ENCODE peak calls at places on chromosomes 5 and 9, in six cellular contexts. A is fibroblast of lung; X is tibial artery; C is neural progenitor cell; S is H9; T is CD8-positive, alpha-beta T cell. R is an unnamed sample. For H3K4me1, the result is how much of the 10 kb centered on the place peaks cover.

GRCh38 chr5:103358305-103358996 is 99.9 kb downstream of the MACIR start:
- DNase-seq in X (no peak), A (no peak), T (no peak), C (no peak), S (no peak), R (no peak)

GRCh38 chr9:75667155-75667554 is 223.3 kb upstream of the PCSK5 start:
- DNase-seq in S (no peak), C (no peak), T (no peak), X (no peak), A (no peak), R (no peak)

GRCh38 chr5:82031220-82032119 is 59.6 kb downstream of the ATG10 start:
- DNase-seq in C (peak), A (no peak), S (peak), X (no peak), T (no peak), R (peak)

GRCh38 chr9:89012294-89013042 is 21.2 kb downstream of the S1PR3 start:
- DNase-seq in A (no peak), X (no peak), C (no peak), S (no peak), T (no peak), R (no peak)

GRCh38 chr5:56985941-56986630 is 34.2 kb upstream of the MIER3 start:
- DNase-seq in X (no peak), S (no peak), T (no peak), C (no peak), A (no peak), R (no peak)

GRCh38 chr5:124239572-124239971 is 506.9 kb downstream of the ZNF608 start:
- DNase-seq in C (no peak), A (no peak), T (no peak), X (no peak), S (no peak), R (no peak)

GRCh38 chr9:28082671-28083070 is 509.4 kb upstream of the C9orf72 start:
- DNase-seq in A (no peak), C (no peak), X (no peak), S (no peak), T (no peak), R (no peak)

GRCh38 chr9:135075234-135076142 is 12.0 kb upstream of the OLFM1 start:
- DNase-seq in C (peak), T (no peak), X (peak), S (peak), A (no peak), R (peak)

GRCh38 chr5:73450041-73450598 is 1.5 kb upstream of the FOXD1 start:
- DNase-seq in A (peak), C (no peak), T (no peak), S (no peak), X (no peak), R (no peak)

GRCh38 chr5:41414598-41414997 is 95.8 kb downstream of the PLCXD3 start:
- DNase-seq in T (no peak), C (no peak), A (peak), S (no peak), X (peak), R (no peak)

GRCh38 chr9:35515766-35516165 is 25.9 kb downstream of the RUSC2 start:
- DNase-seq in T (no peak), A (no peak), C (no peak), X (no peak), S (no peak), R (no peak)

GRCh38 chr9:86766912-86767311 is 180.4 kb downstream of the GAS1 start:
- DNase-seq in T (no peak), X (peak), C (peak), S (no peak), A (peak), R (no peak)

GRCh38 chr5:73232266-73233041 is 59.5 kb downstream of the TMEM174 start:
- DNase-seq in T (no peak), A (no peak), X (no peak), C (peak), S (peak), R (peak)

GRCh38 chr5:54018438-54018837 is 291.9 kb downstream of the ARL15 start:
- DNase-seq in A (no peak), X (no peak), T (no peak), S (peak), C (peak), R (peak)

GRCh38 chr9:89999534-90000370 is 394.9 kb downstream of the GADD45G start:
- DNase-seq in C (no peak), S (no peak), T (peak), X (peak), A (peak), R (peak)

GRCh38 chr5:154286557-154286956 is 96.0 kb downstream of the GALNT10 start:
- DNase-seq in X (no peak), C (peak), S (no peak), T (no peak), A (no peak), R (peak)

GRCh38 chr5:153425914-153426313 is 64.6 kb upstream of the GRIA1 start:
- DNase-seq in C (no peak), S (peak), A (no peak), X (no peak), T (no peak), R (peak)

GRCh38 chr5:151870820-151871219 is 53.8 kb downstream of the GLRA1 start:
- DNase-seq in C (no peak), S (no peak), T (no peak), X (no peak), A (peak), R (no peak)

GRCh38 chr5:149113669-149114068 is 27.6 kb upstream of the ABLIM3 start:
- DNase-seq in T (no peak), S (no peak), A (peak), C (no peak), X (no peak), R (no peak)

GRCh38 chr5:110549301-110549700 is 177.2 kb downstream of the TMEM232 start:
- DNase-seq in C (no peak), A (no peak), X (no peak), T (no peak), S (no peak), R (no peak)

GRCh38 chr5:112738180-112738560 is 485 bp downstream of the APC start:
- DNase-seq in C (peak), T (peak), S (no peak), A (no peak), X (no peak), R (peak)

GRCh38 chr5:128635379-128635778 is 97.3 kb upstream of the FBN2 start:
- DNase-seq in X (no peak), T (no peak), A (no peak), C (no peak), S (no peak), R (no peak)

GRCh38 chr5:171434874-171435273 is 15.4 kb downstream of the FGF18 start:
- DNase-seq in S (no peak), X (no peak), C (no peak), T (no peak), A (no peak), R (no peak)

GRCh38 chr5:150613991-150614650 is 26.3 kb upstream of the SYNPO start:
- DNase-seq in S (no peak), T (no peak), C (no peak), A (no peak), X (no peak), R (peak)

GRCh38 chr9:93682155-93682968 is 106.0 kb downstream of the PHF2 start:
- DNase-seq in A (peak), T (peak), C (peak), X (peak), S (peak), R (peak)

GRCh38 chr5:38994329-38994927 is 79.8 kb downstream of the RICTOR start:
- DNase-seq in S (no peak), C (peak), A (peak), T (peak), X (no peak), R (peak)

GRCh38 chr5:3384531-3384930 is 211.1 kb upstream of the IRX1 start:
- DNase-seq in X (no peak), S (no peak), T (no peak), A (no peak), C (no peak), R (no peak)

GRCh38 chr9:133679466-133680051 is 43.4 kb downstream of the DBH start:
- DNase-seq in S (no peak), C (no peak), T (no peak), X (no peak), A (no peak), R (no peak)

DNA sequence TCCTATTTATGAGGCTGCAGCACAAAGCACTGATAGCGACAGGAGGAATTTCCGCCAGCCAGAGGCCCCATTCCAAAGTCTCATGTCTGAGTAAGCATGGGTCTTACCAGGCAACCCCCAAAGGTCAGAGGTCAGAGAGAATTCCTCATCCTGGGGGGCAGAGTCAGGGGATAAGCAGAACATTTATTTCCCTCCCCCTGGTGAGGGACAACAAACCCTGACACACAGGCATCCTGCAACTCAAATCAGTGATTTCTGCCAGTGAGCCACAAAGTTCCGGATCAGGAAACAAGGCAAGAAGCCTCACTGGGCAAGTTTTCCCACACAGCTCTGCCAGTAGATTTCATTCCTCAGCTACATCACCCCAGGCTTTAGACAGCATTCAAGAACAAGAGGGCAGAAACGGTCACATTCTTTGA is 37.0 kb downstream of the ADAMTS12 start:
- DNase-seq in A (peak), C (peak), X (no peak), S (no peak), T (no peak), R (no peak)
- H3K4me1 ChIP-seq in A (under half), C (half or more), X (under half), S (under half), T (under half), R (under half)

GRCh38 chr5:102307232-102307631 is 11.1 kb upstream of the SLCO4C1 start:
- DNase-seq in A (no peak), X (no peak), T (no peak), S (no peak), C (no peak), R (no peak)
- H3K27ac ChIP-seq in A (no peak), X (no peak), T (no peak), S (no peak), C (no peak), R (no peak)

GRCh38 chr5:55521903-55522302 is 12.9 kb downstream of the PLPP1 start:
- DNase-seq in C (no peak), X (no peak), A (no peak), T (no peak), S (no peak), R (no peak)

GRCh38 chr5:55517804-55518203 is 17.0 kb downstream of the PLPP1 start:
- DNase-seq in X (no peak), A (no peak), C (no peak), T (no peak), S (no peak), R (no peak)

GRCh38 chr5:55523293-55523692 is 11.5 kb downstream of the PLPP1 start:
- DNase-seq in T (no peak), A (no peak), X (no peak), C (no peak), S (no peak), R (no peak)

GRCh38 chr5:55520117-55520829 is 14.5 kb downstream of the PLPP1 start:
- DNase-seq in X (no peak), T (no peak), A (no peak), S (no peak), C (no peak), R (no peak)

GRCh38 chr5:55519001-55519400 is 15.8 kb downstream of the PLPP1 start:
- DNase-seq in A (no peak), C (no peak), X (no peak), T (no peak), S (no peak), R (no peak)
- H3K4me1 ChIP-seq in A (under half), C (under half), X (under half), T (under half), S (under half), R (under half)

GRCh38 chr9:70402213-70402612 is 12.2 kb downstream of the KLF9 start:
- DNase-seq in T (no peak), A (no peak), S (no peak), X (no peak), C (no peak), R (no peak)

GRCh38 chr9:70403166-70403565 is 11.3 kb downstream of the KLF9 start:
- DNase-seq in X (no peak), C (no peak), T (no peak), A (no peak), S (no peak), R (no peak)

GRCh38 chr9:70404261-70404660 is 10.2 kb downstream of the KLF9 start:
- DNase-seq in T (no peak), C (no peak), X (no peak), A (no peak), S (no peak), R (peak)

GRCh38 chr9:70405808-70406445 is 8.5 kb downstream of the KLF9 start:
- DNase-seq in C (no peak), T (no peak), S (no peak), X (no peak), A (no peak), R (no peak)

DNA sequence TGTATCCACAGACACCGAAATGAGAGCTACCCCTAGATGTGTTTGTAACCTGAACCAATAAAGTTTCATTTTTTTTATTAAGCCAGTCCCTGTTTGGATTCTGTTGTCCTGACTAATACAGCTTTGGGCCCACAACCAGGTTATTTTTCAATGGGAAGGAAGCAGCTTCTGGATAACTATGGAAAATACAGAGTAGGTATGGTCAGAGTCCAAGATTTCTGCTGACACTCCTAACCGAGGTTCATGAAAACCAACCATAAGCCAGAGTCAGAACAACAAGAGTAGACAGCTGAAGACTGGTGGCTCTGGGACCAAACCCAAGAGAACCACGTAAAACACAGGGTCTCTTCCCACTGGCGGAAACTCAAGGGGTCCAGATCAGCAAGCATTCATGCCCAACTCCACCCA is 10.8 kb downstream of the KLF9 start:
- DNase-seq in C (no peak), X (no peak), T (no peak), A (no peak), S (no peak), R (no peak)
- H3K27ac ChIP-seq in C (no peak), X (peak), T (no peak), A (no peak), S (no peak), R (no peak)

DNA sequence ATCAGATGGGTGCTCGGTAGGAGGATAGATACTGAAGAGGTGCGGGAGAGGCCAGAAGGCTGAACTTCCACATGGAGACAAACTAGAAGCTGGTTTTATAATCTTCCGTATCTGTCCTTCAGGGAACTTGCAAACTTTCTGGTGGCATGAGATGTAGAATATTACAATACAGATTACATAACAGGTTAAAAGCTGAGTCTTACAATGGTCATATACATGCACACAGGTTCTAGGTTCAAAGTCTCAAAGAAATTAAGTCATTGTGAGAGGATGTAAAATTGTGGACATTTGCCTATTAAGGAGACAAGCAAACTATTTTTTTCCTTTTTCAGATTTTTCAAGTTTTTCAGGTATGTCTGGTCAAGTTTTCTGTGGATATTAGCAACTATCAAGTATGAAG is 10.4 kb upstream of the ZSWIM6 start:
- DNase-seq in X (no peak), T (no peak), S (no peak), A (no peak), C (no peak), R (no peak)
- H3K4me1 ChIP-seq in X (under half), T (under half), S (under half), A (under half), C (under half), R (under half)

DNA sequence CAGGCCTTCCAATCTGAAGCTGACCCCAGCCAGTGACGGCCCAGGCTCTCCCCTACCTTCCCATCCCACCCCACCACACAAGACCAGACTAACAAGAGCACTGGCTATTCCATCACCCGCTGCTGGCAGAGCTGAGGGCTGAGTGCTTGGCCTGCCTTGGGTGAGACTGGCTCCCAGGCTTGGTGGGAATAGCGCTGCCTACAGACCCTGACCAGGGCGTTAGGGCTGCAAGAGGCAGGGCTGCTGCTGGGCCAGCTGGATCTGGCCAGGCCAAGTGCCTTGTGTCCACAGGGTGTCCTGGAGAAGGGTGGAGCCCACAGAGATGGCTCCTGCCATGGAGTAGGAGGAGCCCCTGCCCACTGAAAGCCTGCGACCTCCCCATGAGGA is 31.6 kb upstream of the ANGPTL2 start:
- DNase-seq in A (no peak), S (peak), C (no peak), X (no peak), T (no peak), R (peak)
- H3K27ac ChIP-seq in A (no peak), S (no peak), C (no peak), X (peak), T (no peak), R (no peak)

DNA sequence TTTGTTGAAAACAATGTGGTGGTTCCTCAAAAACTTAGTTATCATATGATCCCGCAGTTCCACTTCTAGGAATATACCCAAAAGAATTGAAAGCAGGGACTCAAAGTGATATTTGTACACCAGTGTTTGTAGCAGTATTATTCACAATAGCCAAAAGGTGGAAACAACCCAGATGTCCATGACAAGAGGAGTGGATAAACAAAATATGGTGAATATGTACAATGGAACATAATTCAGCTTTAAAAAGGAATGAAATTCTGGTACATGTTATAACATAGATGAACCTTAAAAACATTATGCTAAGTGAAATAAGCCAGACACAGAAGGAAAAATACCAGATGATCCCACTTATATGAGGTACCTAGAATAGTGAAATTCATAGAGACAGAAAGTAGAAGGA is 28.9 kb downstream of the IRF1 start:
- DNase-seq in C (no peak), T (no peak), A (no peak), X (no peak), S (no peak), R (no peak)
- H3K4me1 ChIP-seq in C (under half), T (half or more), A (half or more), X (under half), S (under half), R (under half)